ENCODE peak calls at places on chromosome 1, in six cellular contexts. L is left lung; O is activated B cell treated with CpG ODN at 0.5 μM for 24 hours; G is A549; K is CD4-positive, alpha-beta T cell; M is activated T-cell treated with anti-CD3 and anti-CD28 coated beads, Interleukin-2, amount 50 U/mL, for 4 hours. N is an unnamed sample.

GRCh38 chr1:20010016-20010415 is 30.6 kb upstream of the PLA2G2A start:
- ATAC-seq in G (no peak), M (no peak), O (no peak), L (no peak), K (no peak), N (no peak)

GRCh38 chr1:119784127-119784781 is 15.5 kb upstream of the HMGCS2 start:
- ATAC-seq in M (no peak), O (no peak), G (no peak), L (peak; percentile 63), K (no peak), N (no peak)

GRCh38 chr1:41975121-41975520 is 56.4 kb upstream of the HIVEP3 start:
- ATAC-seq in O (no peak), G (no peak), L (no peak), M (no peak), K (no peak), N (no peak)

GRCh38 chr1:152917794-152918193 is 9.4 kb downstream of the IVL start:
- ATAC-seq in M (no peak), K (no peak), O (no peak), L (peak; percentile 59), G (no peak), N (peak; percentile 49)

GRCh38 chr1:220300442-220301121 is 28.3 kb upstream of the RAB3GAP2 start:
- ATAC-seq in G (peak; percentile 86), M (no peak), L (peak; percentile 83), O (no peak), K (no peak), N (peak; percentile 95)

GRCh38 chr1:192807221-192807967 is 1.4 kb upstream of the RGS2 start:
- ATAC-seq in K (peak; percentile 6), L (no peak), O (no peak), M (peak; percentile 36), G (no peak), N (no peak)

GRCh38 chr1:112247971-112248370 is 148.0 kb upstream of the CTTNBP2NL start:
- ATAC-seq in G (no peak), L (no peak), K (no peak), O (no peak), M (no peak), N (no peak)

GRCh38 chr1:93608188-93609109 is 73.2 kb downstream of the BCAR3 start:
- ATAC-seq in K (no peak), G (peak; percentile 39), M (peak; percentile 23), L (peak; percentile 13), O (peak; percentile 28), N (peak; percentile 53)

GRCh38 chr1:200363200-200363933 is 46.5 kb downstream of the ZNF281 start:
- ATAC-seq in G (no peak), L (no peak), M (no peak), O (peak; percentile 52), K (no peak), N (no peak)

GRCh38 chr1:221098462-221099406 is 219.5 kb downstream of the HLX start:
- ATAC-seq in K (no peak), M (no peak), O (peak; percentile 69), G (no peak), L (peak; percentile 28), N (no peak)

GRCh38 chr1:47324682-47325081 is 8.9 kb upstream of the CMPK1 start:
- ATAC-seq in L (no peak), K (no peak), G (no peak), O (no peak), M (no peak), N (no peak)

GRCh38 chr1:172342584-172343245 is 77.8 kb upstream of the C1orf105 start:
- ATAC-seq in L (no peak), M (no peak), O (peak; percentile 43), K (no peak), G (no peak), N (peak; percentile 12)

GRCh38 chr1:213987876-213988638 is at the start of gene PROX1:
- ATAC-seq in K (peak; percentile 87), O (peak; percentile 79), G (peak; percentile 82), L (peak; percentile 87), M (peak; percentile 61), N (peak; percentile 94)

GRCh38 chr1:202106340-202107284 is 16.1 kb upstream of the GPR37L1 start:
- ATAC-seq in G (peak; percentile 54), O (no peak), L (peak; percentile 79), M (no peak), K (no peak), N (no peak)

GRCh38 chr1:224127925-224128819 is 14.3 kb downstream of the FBXO28 start:
- ATAC-seq in O (no peak), L (no peak), K (no peak), G (no peak), M (no peak), N (peak; percentile 88)

GRCh38 chr1:6688001-6688400 is 13.6 kb downstream of the DNAJC11 start:
- ATAC-seq in L (no peak), K (no peak), G (no peak), M (no peak), O (no peak), N (peak; percentile 52)

GRCh38 chr1:1873186-1873585 is 17.7 kb downstream of the GNB1 start:
- ATAC-seq in M (no peak), L (peak; percentile 83), O (no peak), G (no peak), K (no peak), N (no peak)

GRCh38 chr1:214233856-214234634 is 46.9 kb upstream of the SMYD2 start:
- ATAC-seq in K (no peak), G (no peak), O (no peak), L (no peak), M (no peak), N (no peak)

GRCh38 chr1:116020668-116021272 is 44.5 kb downstream of the SLC22A15 start:
- ATAC-seq in L (peak; percentile 81), O (peak; percentile 45), G (peak; percentile 70), K (no peak), M (peak; percentile 61), N (peak; percentile 94)

N was measured in SK-N-SH treated with all-trans-retinoic acid at 6 μM for 48 hours.